ENCODE peak calls at places on chromosomes 6 and 20, in nine cellular contexts. Y is sigmoid colon, E is mammary epithelial cell, K is cardiac muscle cell, V is left lung, W is ascending aorta, S is H9, U is mucosa of descending colon, R is upper lobe of right lung. X is an unnamed sample.

GRCh38 chr20:44405785-44406571 is 50.5 kb downstream of the HNF4A start:
- DNase-seq in W (no peak), K (no peak), R (no peak), U (no peak), S (no peak), Y (no peak), E (no peak), V (no peak), X (no peak)

GRCh38 chr6:131951576-131952230 is 531 bp upstream of the CCN2 start:
- DNase-seq in K (peak; percentile 41), U (no peak), V (no peak), R (no peak), S (no peak), Y (no peak), W (no peak), E (no peak), X (no peak)

GRCh38 chr20:44209691-44210421 is 715 bp downstream of the OSER1 start:
- DNase-seq in W (peak; percentile 67), Y (no peak), V (no peak), R (no peak), U (peak; percentile 57), S (no peak), K (peak; percentile 41), E (no peak), X (no peak)

GRCh38 chr20:20500312-20500711 is 132.4 kb downstream of the INSM1 start:
- DNase-seq in U (no peak), S (no peak), E (no peak), Y (no peak), W (no peak), R (no peak), V (no peak), K (no peak), X (no peak)

GRCh38 chr20:63552481-63553249 is 1.3 kb upstream of the FNDC11 start:
- DNase-seq in K (no peak), Y (no peak), R (no peak), U (no peak), W (no peak), V (no peak), S (peak; percentile 59), E (peak; percentile 39), X (peak; percentile 50)

GRCh38 chr6:92687278-92687677 is 732.1 kb downstream of the EPHA7 start:
- DNase-seq in U (no peak), V (no peak), S (no peak), W (no peak), R (no peak), Y (no peak), E (no peak), K (no peak), X (no peak)

GRCh38 chr6:146700078-146700686 is 101.4 kb downstream of the ADGB start:
- DNase-seq in W (peak; percentile 82), Y (peak; percentile 89), U (peak; percentile 91), E (peak; percentile 70), S (peak; percentile 38), V (peak; percentile 46), R (no peak), K (peak; percentile 91), X (peak; percentile 65)

GRCh38 chr20:1375515-1375914 is 17.3 kb downstream of the FKBP1A start:
- DNase-seq in V (no peak), R (no peak), W (no peak), E (peak; percentile 37), Y (no peak), K (peak; percentile 75), S (no peak), U (peak; percentile 1), X (no peak)

GRCh38 chr20:38338849-38339520 is 7.3 kb upstream of the LBP start:
- DNase-seq in Y (no peak), U (peak; percentile 27), E (peak; percentile 34), R (no peak), W (no peak), V (no peak), K (peak; percentile 53), S (peak; percentile 73), X (no peak)

GRCh38 chr6:36679043-36679821 is 718 bp downstream of the CDKN1A start:
- DNase-seq in R (peak; percentile 88), Y (peak; percentile 92), E (peak; percentile 56), W (peak; percentile 93), K (peak; percentile 61), U (peak; percentile 69), S (no peak), V (peak; percentile 74), X (no peak)

GRCh38 chr20:1535420-1536175 is 21.9 kb downstream of the SIRPD start:
- DNase-seq in W (no peak), Y (peak; percentile 64), U (no peak), R (peak; percentile 68), V (peak; percentile 51), S (no peak), K (no peak), E (no peak), X (no peak)

GRCh38 chr6:7786206-7786605 is 60.3 kb downstream of the BMP6 start:
- DNase-seq in V (no peak), Y (no peak), U (no peak), R (no peak), W (no peak), S (no peak), E (no peak), K (no peak), X (no peak)
- H3K4me1 ChIP-seq in V (peaks cover 8% of the 10 kb centered on the region), Y (peaks cover 43% of the 10 kb centered on the region), U (peaks cover 6% of the 10 kb centered on the region), R (peaks cover 11% of the 10 kb centered on the region), W (peaks cover 5% of the 10 kb centered on the region), S (no peaks in the 10 kb centered on the region), E (peaks cover 4% of the 10 kb centered on the region), K (no peaks in the 10 kb centered on the region), X (no peaks in the 10 kb centered on the region)

DNA sequence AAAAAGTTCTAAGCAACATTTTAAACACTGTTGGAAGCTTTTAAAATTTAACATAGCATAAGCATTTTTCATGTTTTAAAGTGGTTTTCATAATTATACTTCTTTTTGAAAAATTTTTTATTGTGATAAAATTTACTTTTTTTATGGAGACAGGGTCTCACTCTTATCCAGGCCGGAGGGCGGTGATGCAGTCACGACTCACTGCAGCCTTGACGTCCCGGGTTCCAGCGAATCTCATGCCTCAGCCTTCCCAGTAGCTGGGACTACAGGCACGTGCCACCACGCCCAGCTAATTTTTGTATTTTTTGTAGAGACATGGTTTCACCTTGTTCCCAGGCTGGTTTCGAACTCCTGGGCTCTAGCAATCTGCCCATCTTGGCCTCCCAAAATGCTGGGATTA is 46.1 kb upstream of the TULP4 start:
- DNase-seq in V (no peak), E (no peak), K (no peak), U (no peak), S (no peak), W (no peak), Y (no peak), R (no peak), X (peak; percentile 34)
- TF ChIP-seq CTCF in V (no peak), E (no peak), K (no peak), U (no peak), S (no peak), W (no peak), Y (no peak), R (no peak), X (no peak)

GRCh38 chr6:128156315-128157111 is 255.7 kb upstream of the THEMIS start:
- DNase-seq in Y (no peak), E (no peak), U (no peak), K (no peak), R (no peak), W (no peak), S (no peak), V (no peak), X (no peak)

GRCh38 chr6:128161263-128161662 is 260.4 kb upstream of the THEMIS start:
- DNase-seq in W (no peak), R (no peak), V (no peak), S (no peak), U (no peak), E (no peak), K (no peak), Y (no peak), X (no peak)

GRCh38 chr6:128158496-128158895 is 257.6 kb upstream of the THEMIS start:
- DNase-seq in Y (no peak), K (peak; percentile 30), V (no peak), U (no peak), S (no peak), E (no peak), R (no peak), W (no peak), X (no peak)

GRCh38 chr6:128152551-128152950 is 251.7 kb upstream of the THEMIS start:
- DNase-seq in V (no peak), K (no peak), W (no peak), S (no peak), U (no peak), Y (no peak), R (no peak), E (no peak), X (no peak)

GRCh38 chr6:128155826-128156225 is 255.0 kb upstream of the THEMIS start:
- DNase-seq in S (no peak), V (no peak), U (no peak), R (no peak), Y (no peak), W (no peak), K (no peak), E (no peak), X (no peak)
- H3K4me1 ChIP-seq in S (no peaks in the 10 kb centered on the region), V (no peaks in the 10 kb centered on the region), U (no peaks in the 10 kb centered on the region), R (no peaks in the 10 kb centered on the region), Y (no peaks in the 10 kb centered on the region), W (no peaks in the 10 kb centered on the region), K (no peaks in the 10 kb centered on the region), E (no peaks in the 10 kb centered on the region), X (no peaks in the 10 kb centered on the region)

DNA sequence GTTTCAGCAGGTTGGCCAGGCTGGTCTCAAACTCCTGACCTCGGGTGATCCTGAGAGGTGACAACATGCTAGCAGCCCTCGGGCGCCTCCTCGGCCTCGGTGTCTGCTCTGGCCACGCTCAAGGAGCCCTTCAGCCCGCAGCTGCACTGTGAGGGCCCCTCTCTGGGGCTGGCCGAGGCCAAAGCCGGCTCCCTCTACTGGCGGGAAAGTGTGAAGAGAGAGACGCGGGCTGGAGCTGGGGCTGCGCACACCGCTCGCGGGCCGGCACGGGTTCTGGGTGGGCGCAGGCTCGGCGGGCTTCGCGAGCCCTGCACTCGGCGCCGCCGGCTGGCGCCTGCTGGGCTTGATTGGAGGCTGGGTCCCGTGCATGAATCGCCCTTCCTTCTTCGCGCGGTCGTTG is 80.8 kb upstream of the RBM24 start:
- DNase-seq in R (no peak), V (no peak), U (no peak), E (no peak), S (peak; percentile 91), K (no peak), Y (no peak), W (no peak), X (no peak)
- TF ChIP-seq CTCF in R (no peak), V (no peak), U (no peak), E (no peak), S (peak; percentile 80), K (peak; percentile 19), Y (no peak), W (no peak), X (peak; percentile 45)

DNA sequence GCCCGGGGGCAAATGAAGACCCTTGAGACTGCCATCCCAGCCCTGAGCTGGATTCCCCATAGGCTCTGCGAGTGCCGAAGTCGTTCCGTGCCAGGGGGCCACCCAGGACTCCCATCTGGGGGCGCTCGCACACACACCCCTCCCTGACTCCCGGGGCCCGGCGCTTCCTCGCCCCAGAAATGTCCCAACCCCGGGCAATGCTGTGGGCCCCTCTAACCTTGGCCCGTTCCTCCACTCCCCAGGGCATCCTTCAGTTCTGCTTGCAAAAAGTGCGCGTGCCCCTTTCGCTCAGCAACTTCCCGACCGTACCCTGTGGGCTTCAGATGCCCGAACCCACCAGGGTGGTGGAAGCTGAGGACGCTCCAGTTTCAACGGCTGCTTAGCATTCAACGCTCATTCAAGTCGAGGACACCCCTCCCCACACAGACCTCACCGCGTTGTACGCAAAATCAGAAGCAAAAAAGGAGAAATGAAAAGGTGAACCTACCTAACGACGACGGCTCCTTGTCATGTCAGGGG is 25.4 kb downstream of the RIPOR2 start:
- DNase-seq in E (peak; percentile 16), V (no peak), Y (no peak), W (no peak), U (no peak), R (peak; percentile 66), K (peak; percentile 33), S (peak; percentile 46), X (no peak)
- H3K4me1 ChIP-seq in E (peaks cover 9% of the 10 kb centered on the region), V (no peaks in the 10 kb centered on the region), Y (peaks cover 44% of the 10 kb centered on the region), W (peaks cover 5% of the 10 kb centered on the region), U (no peaks in the 10 kb centered on the region), R (peaks cover 27% of the 10 kb centered on the region), K (no peaks in the 10 kb centered on the region), S (peaks cover 6% of the 10 kb centered on the region), X (no peaks in the 10 kb centered on the region)

X was measured in foreskin keratinocyte.